ENCODE peak calls at places on chromosomes 7 and 10, in six cellular contexts. Y is neural progenitor cell, Z is PC-3, J is fibroblast of lung, V is A549, O is right atrium auricular region. P is an unnamed sample. For H3K4me1, the result is how much of the 10 kb centered on the place peaks cover.

GRCh38 chr7:46315891-46316290 is 394.8 kb upstream of the IGFBP3 start:
- DNase-seq in V (no peak), Y (no peak), Z (peak), O (no peak), J (peak), P (no peak)

GRCh38 chr10:83373659-83374058 is 765.6 kb upstream of the GHITM start:
- DNase-seq in Y (peak), O (no peak), V (no peak), J (no peak), Z (no peak), P (no peak)

GRCh38 chr10:37856881-37857286 is 526 bp downstream of the ZNF248 start:
- DNase-seq in O (peak), V (no peak), J (peak), Z (peak), Y (no peak), P (no peak)

GRCh38 chr7:20220824-20221547 is 3.8 kb upstream of the MACC1 start:
- DNase-seq in V (no peak), Z (peak), J (peak), Y (no peak), O (no peak), P (no peak)

GRCh38 chr7:13117103-13117502 is 429.7 kb downstream of the ARL4A start:
- DNase-seq in J (peak), Z (peak), Y (peak), V (peak), O (no peak), P (no peak)

GRCh38 chr10:43119416-43120115 is 18.7 kb upstream of the CSGALNACT2 start:
- DNase-seq in Y (no peak), V (no peak), Z (no peak), J (no peak), O (no peak), P (no peak)

GRCh38 chr7:157121184-157121715 is 17.5 kb upstream of the UBE3C start:
- DNase-seq in Z (no peak), Y (no peak), V (no peak), J (no peak), O (no peak), P (peak)

GRCh38 chr7:143408686-143409551 is at the start of gene EPHA1:
- DNase-seq in V (peak), O (peak), Z (peak), Y (peak), J (no peak), P (peak)

GRCh38 chr7:47609803-47610452 is 28.0 kb upstream of the TNS3 start:
- DNase-seq in J (peak), Y (no peak), Z (no peak), O (peak), V (no peak), P (no peak)

GRCh38 chr10:108303149-108303548 is 1138.6 kb upstream of the SORCS1 start:
- DNase-seq in J (no peak), Y (no peak), Z (peak), V (no peak), O (no peak), P (no peak)

GRCh38 chr7:86645676-86646276 is 2.1 kb downstream of the GRM3 start:
- DNase-seq in O (no peak), J (no peak), V (no peak), Y (no peak), Z (no peak), P (no peak)

GRCh38 chr10:93559490-93559889 is 7.0 kb upstream of the FFAR4 start:
- DNase-seq in Y (no peak), V (no peak), O (no peak), J (no peak), Z (no peak), P (peak)

GRCh38 chr10:29245476-29245875 is 43.4 kb upstream of the LYZL1 start:
- DNase-seq in Z (no peak), V (no peak), J (no peak), O (no peak), Y (no peak), P (no peak)

GRCh38 chr10:64518456-64518855 is 997.3 kb downstream of the REEP3 start:
- DNase-seq in O (no peak), J (no peak), V (no peak), Y (no peak), Z (no peak), P (no peak)

GRCh38 chr7:120738816-120739215 is 119.1 kb downstream of the TSPAN12 start:
- DNase-seq in O (no peak), J (no peak), Y (no peak), Z (no peak), V (no peak), P (no peak)

GRCh38 chr10:3074985-3075600 is 7.7 kb downstream of the PFKP start:
- DNase-seq in J (no peak), Y (no peak), Z (no peak), V (no peak), O (no peak), P (no peak)

DNA sequence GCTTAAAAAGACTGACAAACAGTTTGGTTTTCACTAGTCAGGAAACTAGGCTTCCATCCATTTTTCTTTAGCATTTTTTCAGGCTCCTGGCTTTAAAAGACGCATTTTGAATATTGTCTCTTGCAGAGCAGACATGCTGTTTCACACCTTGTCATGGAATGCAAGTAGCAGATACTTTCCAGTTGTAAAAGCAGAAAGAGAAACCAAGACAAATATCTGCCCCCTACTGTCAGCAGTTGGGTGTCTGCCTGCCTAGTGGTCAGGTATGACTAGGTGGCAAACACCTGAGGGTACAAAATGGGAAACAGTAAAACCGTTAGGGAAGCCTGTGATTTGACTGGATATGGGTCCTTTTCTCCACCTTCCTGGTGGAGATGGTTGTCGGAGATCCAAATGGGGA is 139.8 kb downstream of the CCDC71L start:
- DNase-seq in J (no peak), Y (no peak), V (no peak), O (no peak), Z (peak), P (no peak)
- TF ChIP-seq CTCF in J (no peak), Y (peak), V (no peak), O (no peak), Z (peak), P (no peak)

DNA sequence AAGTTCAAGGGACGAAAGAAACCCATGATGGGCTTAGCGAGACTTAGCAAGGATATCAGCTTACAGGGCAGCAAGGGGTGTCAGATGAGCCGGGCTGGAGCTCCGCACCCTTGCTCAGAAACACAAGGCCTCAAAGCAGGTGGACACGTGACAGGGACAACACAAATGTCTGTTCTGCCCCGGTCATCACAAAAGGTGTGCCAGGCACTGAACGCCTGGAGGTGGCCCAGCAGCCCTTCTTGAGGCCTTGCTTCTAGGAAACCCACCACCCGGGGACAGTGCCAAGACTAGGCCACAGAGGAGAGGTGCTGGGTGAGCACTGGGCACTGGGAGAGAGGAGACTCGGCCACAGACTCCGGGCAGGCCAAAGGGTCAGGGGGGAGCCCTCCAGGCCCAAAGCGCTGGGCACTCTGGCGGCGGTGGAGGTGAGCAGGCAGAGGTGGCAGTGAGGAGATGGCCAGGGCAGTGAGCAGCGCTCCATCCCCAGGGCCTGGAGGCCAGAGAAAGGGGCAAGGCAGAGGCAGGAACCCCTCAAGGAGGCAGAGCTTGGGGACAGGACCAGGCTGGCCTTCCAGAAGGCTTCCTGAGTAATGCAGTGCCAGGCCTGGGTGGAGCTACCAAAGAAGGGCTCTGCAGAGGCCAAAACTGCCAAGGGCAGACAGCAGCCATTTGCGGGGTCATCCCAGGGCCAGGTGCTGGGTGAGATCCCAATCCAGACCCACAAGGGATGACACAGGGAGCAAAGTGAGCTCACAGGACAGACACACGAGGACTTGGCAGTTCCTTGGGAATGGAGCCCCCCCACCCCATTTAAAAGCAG is 22.7 kb downstream of the EBF3 start:
- DNase-seq in O (no peak), V (no peak), J (no peak), Z (no peak), Y (no peak), P (no peak)
- H3K4me1 ChIP-seq in O (under half), V (under half), J (under half), Z (under half), Y (under half), P (under half)

GRCh38 chr10:98030093-98030821 is at the start of gene CRTAC1:
- DNase-seq in Y (peak), V (peak), J (peak), Z (no peak), O (peak), P (peak)
- TF ChIP-seq CTCF in Y (peak), V (no peak), J (no peak), Z (no peak), O (no peak), P (peak)

GRCh38 chr7:137691566-137691965 is 155.2 kb downstream of the DGKI start:
- DNase-seq in O (no peak), Z (no peak), V (no peak), Y (no peak), J (peak), P (no peak)
- H3K4me1 ChIP-seq in O (under half), Z (under half), V (under half), Y (under half), J (under half), P (under half)

DNA sequence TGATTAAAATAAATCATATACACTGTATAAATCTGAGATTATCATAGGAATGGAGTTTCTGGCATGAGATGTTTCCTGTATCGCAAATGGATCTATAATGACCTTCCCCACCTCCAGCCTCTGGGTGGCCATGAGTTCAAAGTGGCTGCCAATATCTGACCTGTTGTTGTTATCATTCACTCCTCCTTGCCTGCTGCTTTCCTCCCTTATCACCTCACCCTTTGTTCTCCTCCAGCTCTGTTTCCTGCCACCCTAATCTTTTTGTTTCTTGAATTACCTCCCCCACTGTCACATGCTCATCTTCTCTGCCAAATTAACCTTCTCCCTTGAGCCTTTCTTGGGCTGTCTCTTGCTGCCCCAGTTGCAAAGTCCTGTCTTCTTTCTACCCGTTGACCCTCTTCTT is 12.0 kb downstream of the SCD start:
- DNase-seq in O (no peak), V (no peak), J (no peak), Z (no peak), Y (no peak), P (no peak)
- TF ChIP-seq CTCF in O (no peak), V (no peak), J (no peak), Z (no peak), Y (no peak), P (no peak)

GRCh38 chr7:112193915-112194502 is 12.2 kb downstream of the DOCK4 start:
- DNase-seq in O (no peak), V (no peak), Y (no peak), Z (no peak), J (no peak), P (no peak)

GRCh38 chr7:112195717-112196116 is 10.5 kb downstream of the DOCK4 start:
- DNase-seq in Z (no peak), Y (no peak), J (no peak), V (no peak), O (no peak), P (no peak)

GRCh38 chr7:112188257-112188656 is 17.9 kb downstream of the DOCK4 start:
- DNase-seq in O (no peak), Z (no peak), Y (no peak), V (no peak), J (no peak), P (no peak)

GRCh38 chr7:112190120-112190519 is 16.1 kb downstream of the DOCK4 start:
- DNase-seq in V (no peak), Y (no peak), Z (no peak), O (no peak), J (no peak), P (no peak)

DNA sequence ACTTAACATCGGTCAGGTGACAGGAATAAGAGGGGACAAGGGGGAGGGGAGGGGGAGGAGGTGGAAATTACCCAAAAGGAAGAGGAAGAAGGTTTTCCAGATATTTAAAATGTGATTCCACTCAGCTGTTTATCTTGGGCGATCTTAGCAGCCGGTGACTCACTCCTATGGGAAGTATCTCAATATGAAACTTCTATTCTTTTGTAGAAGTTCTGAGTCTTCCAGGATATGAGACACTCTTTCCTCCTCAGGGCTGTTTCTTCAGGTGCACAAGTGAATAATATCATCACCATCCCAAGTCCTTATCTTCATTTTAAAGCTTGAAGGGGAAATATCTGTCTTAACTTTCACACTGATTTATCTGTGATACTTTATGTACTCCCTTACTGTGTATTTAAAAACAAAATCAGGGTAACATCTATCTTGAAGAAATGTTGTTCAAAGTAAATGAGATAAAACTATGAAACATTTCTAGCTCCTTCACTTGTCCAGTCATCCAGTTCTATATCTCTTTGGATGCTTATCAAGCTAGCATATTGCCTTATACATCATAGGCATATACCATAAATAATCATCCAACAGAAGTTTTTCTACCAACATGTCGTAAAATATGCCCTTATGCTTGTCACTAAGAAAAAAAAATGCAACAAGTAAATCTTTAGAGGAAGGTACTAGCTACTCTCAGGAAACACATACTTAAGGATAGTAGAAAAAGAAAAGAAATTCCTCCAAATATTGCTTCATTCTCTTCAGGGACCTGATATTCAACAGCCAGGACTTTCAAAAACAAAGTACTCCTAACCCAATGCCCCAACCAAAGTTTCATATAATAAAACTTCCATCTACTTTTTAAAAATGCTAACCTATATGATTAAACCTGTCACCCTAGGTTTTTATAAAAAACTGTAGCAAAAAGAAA is 13.7 kb downstream of the DOCK4 start:
- DNase-seq in Y (no peak), J (peak), Z (peak), O (no peak), V (peak), P (no peak)
- H3K4me1 ChIP-seq in Y (under half), J (under half), Z (under half), O (under half), V (half or more), P (under half)

GRCh38 chr10:132417249-132417878 is 20.4 kb downstream of the PWWP2B start:
- DNase-seq in V (no peak), Y (no peak), Z (no peak), O (no peak), J (no peak), P (no peak)

GRCh38 chr10:132420469-132421376 is 23.7 kb downstream of the PWWP2B start:
- DNase-seq in O (no peak), J (peak), Y (no peak), Z (peak), V (peak), P (peak)

GRCh38 chr10:132417957-132418441 is 21.0 kb downstream of the PWWP2B start:
- DNase-seq in Z (no peak), J (no peak), Y (no peak), V (no peak), O (no peak), P (peak)

GRCh38 chr10:132419631-132420468 is 22.9 kb downstream of the PWWP2B start:
- DNase-seq in V (no peak), J (no peak), Z (no peak), Y (no peak), O (no peak), P (no peak)

GRCh38 chr10:132418520-132419416 is 21.8 kb downstream of the PWWP2B start:
- DNase-seq in V (peak), Y (peak), O (no peak), Z (peak), J (peak), P (peak)
- TF ChIP-seq CTCF in V (no peak), Y (no peak), O (no peak), Z (no peak), J (no peak), P (no peak)

P was measured in upper lobe of left lung.